ENCODE peak calls at places on chromosomes 7 and 10, in five cellular contexts. C, B, R, P and Y are unnamed samples.

GRCh38 chr7:1559626-1560590 is 3.9 kb upstream of the TMEM184A start:
- DNase-seq in B (peak; percentile 71), P (no peak), C (no peak), R (no peak), Y (no peak)

GRCh38 chr10:45461034-45461433 is 87.0 kb downstream of the ALOX5 start:
- DNase-seq in C (no peak), P (no peak), R (no peak), B (no peak), Y (peak; percentile 85)

GRCh38 chr10:15384154-15384553 is 13.1 kb upstream of the FAM171A1 start:
- DNase-seq in P (no peak), C (no peak), R (no peak), B (peak; percentile 58), Y (no peak)

GRCh38 chr10:15780353-15781135 is 60.8 kb upstream of the ITGA8 start:
- DNase-seq in C (no peak), P (peak; percentile 21), B (no peak), R (peak; percentile 38), Y (no peak)

GRCh38 chr7:101915000-101915399 is 97.6 kb downstream of the CUX1 start:
- DNase-seq in B (no peak), P (peak; percentile 48), C (no peak), R (no peak), Y (no peak)

GRCh38 chr10:121990015-121990677 is 1.2 kb downstream of the TACC2 start:
- DNase-seq in C (no peak), B (no peak), R (no peak), P (no peak), Y (no peak)

GRCh38 chr10:93560541-93560940 is 5.9 kb upstream of the FFAR4 start:
- DNase-seq in P (no peak), B (no peak), R (no peak), C (no peak), Y (no peak)

GRCh38 chr7:41148521-41148951 is 554.4 kb downstream of the INHBA start:
- DNase-seq in R (peak; percentile 94), B (peak; percentile 89), C (no peak), P (no peak), Y (no peak)

GRCh38 chr7:101916041-101916800 is 98.8 kb downstream of the CUX1 start:
- DNase-seq in P (no peak), R (no peak), B (no peak), C (no peak), Y (no peak)

GRCh38 chr7:112400141-112400540 is 50.1 kb upstream of the IFRD1 start:
- DNase-seq in R (peak; percentile 27), P (no peak), C (no peak), B (no peak), Y (no peak)

GRCh38 chr10:22244855-22245254 is 27.0 kb upstream of the EBLN1 start:
- DNase-seq in B (no peak), R (no peak), P (no peak), C (no peak), Y (no peak)

GRCh38 chr10:122181901-122182799 is 88.9 kb upstream of the BTBD16 start:
- DNase-seq in C (no peak), R (no peak), P (no peak), B (no peak), Y (no peak)

GRCh38 chr7:84264341-84264740 is 69.8 kb upstream of the SEMA3A start:
- DNase-seq in R (no peak), P (no peak), B (no peak), C (no peak), Y (no peak)

GRCh38 chr7:138247568-138248328 is 171.5 kb downstream of the AKR1D1 start:
- DNase-seq in P (no peak), R (peak; percentile 78), C (no peak), B (no peak), Y (no peak)

GRCh38 chr10:71081912-71082311 is 130.5 kb upstream of the UNC5B start:
- DNase-seq in B (no peak), C (no peak), R (no peak), P (no peak), Y (no peak)

GRCh38 chr7:47580175-47580701 is 1.7 kb downstream of the TNS3 start:
- DNase-seq in C (no peak), R (peak; percentile 34), B (no peak), P (no peak), Y (no peak)

GRCh38 chr10:77212632-77213031 is 425.0 kb downstream of the KCNMA1 start:
- DNase-seq in R (no peak), B (no peak), P (no peak), C (no peak), Y (no peak)

GRCh38 chr7:126228356-126229061 is 1024.2 kb downstream of the GRM8 start:
- DNase-seq in C (no peak), P (no peak), B (no peak), R (no peak), Y (no peak)

GRCh38 chr7:104005197-104005596 is 15.7 kb upstream of the RELN start:
- DNase-seq in P (no peak), C (no peak), R (peak; percentile 59), B (no peak), Y (no peak)

GRCh38 chr10:118002581-118002980 is 44.2 kb downstream of the RAB11FIP2 start:
- DNase-seq in C (no peak), P (no peak), R (peak; percentile 82), B (peak; percentile 15), Y (no peak)

GRCh38 chr10:36721851-36722250 is 403.5 kb upstream of the ANKRD30A start:
- DNase-seq in B (no peak), R (no peak), C (no peak), P (no peak), Y (no peak)

GRCh38 chr10:81957976-81958375 is 83.0 kb downstream of the NRG3 start:
- DNase-seq in B (no peak), P (no peak), R (peak; percentile 62), C (no peak), Y (no peak)

GRCh38 chr7:128265156-128265905 is 24.3 kb downstream of the LEP start:
- DNase-seq in B (no peak), C (no peak), P (no peak), R (no peak), Y (no peak)

GRCh38 chr7:135260930-135261721 is 27.5 kb downstream of the STRA8 start:
- DNase-seq in P (no peak), B (no peak), R (no peak), C (no peak), Y (no peak)

GRCh38 chr7:34451923-34452322 is 206.1 kb upstream of the NPSR1 start:
- DNase-seq in B (peak; percentile 18), C (no peak), R (peak; percentile 66), P (no peak), Y (no peak)

GRCh38 chr7:17299477-17299991 is 1.1 kb downstream of the AHR start:
- DNase-seq in B (peak; percentile 4), R (peak; percentile 50), P (no peak), C (peak; percentile 6), Y (peak; percentile 14)

GRCh38 chr7:158447206-158448171 is 140.1 kb downstream of the PTPRN2 start:
- DNase-seq in B (no peak), R (no peak), P (no peak), C (no peak), Y (no peak)

GRCh38 chr10:5666324-5667220 is at the start of gene ASB13:
- DNase-seq in B (peak; percentile 53), C (peak; percentile 32), P (peak; percentile 81), R (peak; percentile 37), Y (peak; percentile 68)

GRCh38 chr7:7148799-7149481 is 33.4 kb upstream of the C1GALT1 start:
- DNase-seq in P (no peak), R (peak; percentile 18), C (no peak), B (no peak), Y (no peak)

GRCh38 chr7:102841290-102841689 is 71.5 kb upstream of the LRRC17 start:
- DNase-seq in P (no peak), R (peak; percentile 34), C (no peak), B (no peak), Y (no peak)

GRCh38 chr7:69953319-69954067 is 355.2 kb downstream of the AUTS2 start:
- DNase-seq in B (no peak), R (no peak), C (no peak), P (no peak), Y (no peak)

DNA sequence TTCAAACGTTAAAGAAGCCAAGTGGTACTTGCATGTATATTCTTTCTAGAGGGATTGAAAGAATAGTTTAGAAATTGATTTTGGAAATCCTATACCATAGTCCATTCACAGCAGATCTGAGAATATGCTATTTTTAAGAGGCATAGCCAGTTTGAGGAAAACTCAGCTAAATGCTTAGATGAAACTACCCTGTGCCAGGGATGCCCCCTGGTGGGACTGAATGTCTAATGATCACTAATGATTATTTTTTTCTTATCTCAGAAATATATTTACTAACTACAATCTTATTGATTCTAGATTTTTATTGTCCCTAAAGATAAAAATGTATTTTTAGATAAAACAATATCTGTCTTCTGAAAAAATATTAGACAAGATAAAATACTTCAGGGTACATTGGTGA is 844.9 kb upstream of the PHF14 start:
- DNase-seq in P (no peak), C (no peak), R (no peak), B (no peak), Y (no peak)
- TF ChIP-seq CTCF in P (no peak), C (no peak), R (no peak), B (no peak), Y (no peak)

DNA sequence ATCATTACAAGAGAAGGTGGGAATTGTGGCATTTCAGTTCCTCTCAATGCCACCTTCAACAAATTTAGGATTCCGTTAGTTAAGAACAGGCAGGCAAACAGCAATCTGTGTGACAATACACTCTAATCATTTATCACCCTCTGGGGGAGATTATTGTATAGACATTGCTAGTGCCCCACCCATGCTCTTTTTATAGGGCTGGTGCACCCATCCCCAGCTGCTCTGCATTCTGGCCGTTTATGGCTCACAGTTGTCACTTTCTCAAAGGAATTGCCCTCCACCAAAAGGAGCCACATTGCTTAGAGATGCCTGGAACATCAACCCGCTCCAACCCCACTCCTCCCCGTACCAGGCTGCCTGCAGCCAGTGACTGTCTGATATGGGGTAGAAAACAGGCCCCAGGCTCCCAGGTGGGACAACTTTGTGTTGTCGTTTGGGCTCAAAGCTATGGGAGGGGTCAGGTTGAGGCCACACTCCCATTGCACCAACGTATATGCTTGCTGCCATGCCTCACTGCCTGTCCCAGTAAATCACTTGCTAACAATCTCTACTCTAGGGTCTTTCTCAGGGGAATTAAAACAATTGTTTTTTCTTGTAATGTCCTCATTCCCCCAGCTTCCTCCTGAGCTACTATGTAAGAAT is 24.2 kb downstream of the ITGB8 start:
- DNase-seq in P (no peak), B (no peak), C (no peak), R (no peak), Y (no peak)
- TF ChIP-seq CTCF in P (no peak), B (no peak), C (no peak), R (no peak), Y (no peak)

GRCh38 chr7:131544449-131545425 is 11.7 kb downstream of the PODXL start:
- DNase-seq in P (no peak), B (no peak), R (peak; percentile 40), C (no peak), Y (no peak)
- TF ChIP-seq CTCF in P (no peak), B (no peak), R (peak; percentile 31), C (no peak), Y (no peak)

GRCh38 chr7:26858229-26858568 is 6.2 kb downstream of the SKAP2 start:
- DNase-seq in R (no peak), P (no peak), C (no peak), B (no peak), Y (no peak)

GRCh38 chr7:26858735-26859134 is 5.7 kb downstream of the SKAP2 start:
- DNase-seq in B (no peak), P (no peak), C (no peak), R (no peak), Y (no peak)

GRCh38 chr7:26861050-26861449 is 3.3 kb downstream of the SKAP2 start:
- DNase-seq in C (no peak), R (no peak), B (no peak), P (no peak), Y (no peak)

GRCh38 chr7:26859720-26860119 is 4.7 kb downstream of the SKAP2 start:
- DNase-seq in P (no peak), B (no peak), C (no peak), R (no peak), Y (no peak)

GRCh38 chr7:26860361-26860760 is 4.0 kb downstream of the SKAP2 start:
- DNase-seq in P (no peak), R (no peak), C (no peak), B (no peak), Y (no peak)
- TF ChIP-seq CTCF in P (no peak), R (no peak), C (no peak), B (peak; percentile 57), Y (no peak)